ENCODE peak calls at places on chromosomes 2 and 18, in four cellular contexts. N is HTR-8/SVneo; I is activated CD4-positive, alpha-beta memory T cell treated with anti-CD3 and anti-CD28 coated beads for 36 hours; H is retinal pigment epithelial cell. X is an unnamed sample.

GRCh38 chr2:19864369-19864768 is 37.4 kb downstream of the TTC32 start:
- DNase-seq in N (no peak), I (no peak), H (no peak), X (no peak)

GRCh38 chr2:122528958-122529670 is 773.7 kb downstream of the TSN start:
- DNase-seq in N (no peak), I (no peak), H (no peak), X (no peak)

GRCh38 chr2:30691091-30691947 is 115.9 kb downstream of the CAPN13 start:
- DNase-seq in N (no peak), I (no peak), H (no peak), X (no peak)

GRCh38 chr2:24919977-24920812 is at the start of gene ADCY3:
- DNase-seq in N (peak), I (peak), H (no peak), X (no peak)

GRCh38 chr2:219688560-219689445 is 61.4 kb downstream of the SLC4A3 start:
- DNase-seq in N (peak), I (peak), H (peak), X (no peak)

GRCh38 chr2:8575810-8576423 is 105.9 kb upstream of the ID2 start:
- DNase-seq in N (no peak), I (no peak), H (no peak), X (no peak)

GRCh38 chr2:84022810-84023431 is 436.2 kb downstream of the SUCLG1 start:
- DNase-seq in N (peak), I (no peak), H (peak), X (peak)

GRCh38 chr2:127829845-127830246 is 18.9 kb upstream of the WDR33 start:
- DNase-seq in N (no peak), I (peak), H (no peak), X (no peak)

GRCh38 chr2:37645363-37645762 is 26.1 kb downstream of the CDC42EP3 start:
- DNase-seq in N (no peak), I (peak), H (no peak), X (no peak)

GRCh38 chr2:2271471-2271941 is 59.6 kb downstream of the MYT1L start:
- DNase-seq in N (peak), I (no peak), H (no peak), X (no peak)

GRCh38 chr2:29059612-29060011 is 14.7 kb downstream of the PCARE start:
- DNase-seq in N (no peak), I (no peak), H (no peak), X (no peak)

GRCh38 chr2:44515416-44515815 is 153.7 kb downstream of the CAMKMT start:
- DNase-seq in N (no peak), I (no peak), H (no peak), X (no peak)

GRCh38 chr2:63842149-63843061 is 709 bp downstream of the UGP2 start:
- DNase-seq in N (peak), I (peak), H (peak), X (no peak)

GRCh38 chr2:215664847-215665525 is 229.1 kb upstream of the FN1 start:
- DNase-seq in N (peak), I (no peak), H (peak), X (no peak)

GRCh38 chr18:75364512-75364911 is 63.0 kb downstream of the SMIM21 start:
- DNase-seq in N (no peak), I (peak), H (no peak), X (no peak)

GRCh38 chr18:34194239-34194638 is 30.5 kb downstream of the NOL4 start:
- DNase-seq in N (no peak), I (no peak), H (no peak), X (no peak)

GRCh38 chr2:47521666-47522285 is 118.8 kb downstream of the MSH2 start:
- DNase-seq in N (no peak), I (peak), H (no peak), X (no peak)

GRCh38 chr18:3455938-3456685 is 6.1 kb downstream of the TGIF1 start:
- DNase-seq in N (no peak), I (no peak), H (no peak), X (no peak)

GRCh38 chr2:16475581-16475980 is 190.1 kb downstream of the CYRIA start:
- DNase-seq in N (no peak), I (no peak), H (no peak), X (no peak)

GRCh38 chr2:205706769-205707375 is 24.6 kb downstream of the NRP2 start:
- DNase-seq in N (no peak), I (peak), H (peak), X (no peak)

GRCh38 chr2:152782171-152782570 is 63.8 kb downstream of the ARL6IP6 start:
- DNase-seq in N (no peak), I (no peak), H (no peak), X (no peak)

GRCh38 chr2:26631401-26631800 is 9.8 kb downstream of the CIB4 start:
- DNase-seq in N (no peak), I (no peak), H (no peak), X (no peak)

GRCh38 chr2:112765251-112765650 is 842 bp upstream of the CKAP2L start:
- DNase-seq in N (no peak), I (peak), H (no peak), X (no peak)

GRCh38 chr2:191041418-191042161 is 27.6 kb upstream of the STAT1 start:
- DNase-seq in N (no peak), I (no peak), H (peak), X (no peak)

GRCh38 chr2:20209373-20210109 is 15.4 kb downstream of the SDC1 start:
- DNase-seq in N (no peak), I (no peak), H (no peak), X (no peak)

GRCh38 chr2:3635171-3636008 is 22.6 kb upstream of the ALLC start:
- DNase-seq in N (no peak), I (no peak), H (no peak), X (no peak)

GRCh38 chr2:127196998-127197397 is 23.1 kb downstream of the CYP27C1 start:
- DNase-seq in N (no peak), I (no peak), H (no peak), X (no peak)

GRCh38 chr18:57697434-57697833 is 75.8 kb upstream of the NARS1 start:
- DNase-seq in N (no peak), I (no peak), H (no peak), X (no peak)

GRCh38 chr18:3624818-3625716 is 175.1 kb downstream of the TGIF1 start:
- DNase-seq in N (no peak), I (peak), H (peak), X (no peak)

GRCh38 chr18:67770520-67770919 is 254.0 kb upstream of the DSEL start:
- DNase-seq in N (no peak), I (no peak), H (no peak), X (no peak)

GRCh38 chr18:1487457-1487856 is 582.8 kb downstream of the ADCYAP1 start:
- DNase-seq in N (no peak), I (no peak), H (no peak), X (no peak)

GRCh38 chr2:102848366-102848839 is 86.6 kb downstream of the TMEM182 start:
- DNase-seq in N (peak), I (no peak), H (peak), X (no peak)

GRCh38 chr2:65299246-65299645 is 71.6 kb downstream of the ACTR2 start:
- DNase-seq in N (no peak), I (peak), H (no peak), X (peak)

GRCh38 chr2:232142049-232142448 is 180.5 kb downstream of the DIS3L2 start:
- DNase-seq in N (peak), I (peak), H (no peak), X (peak)

GRCh38 chr2:222993920-222994650 is 57.9 kb upstream of the KCNE4 start:
- DNase-seq in N (no peak), I (no peak), H (peak), X (no peak)

GRCh38 chr2:39121523-39122063 is 742 bp upstream of the SOS1 start:
- DNase-seq in N (no peak), I (no peak), H (no peak), X (no peak)

X was measured in Panc1.